ENCODE peak calls at places on chromosomes 16 and 17, in four cellular contexts. One of them, this sample, is unnamed.

GRCh38 chr17:45873728-45874127 is 20.6 kb upstream of the MAPT start:
- DNase-seq in central memory CD8-positive, alpha-beta T cell: no peak
- DNase-seq in activated CD4-positive, alpha-beta T cell treated with anti-CD3 and anti-CD28 coated beads, Interleukin-2, amount 50 U/mL, for 48 hours: peak; percentile 26
- DNase-seq in stimulated activated CD4-positive, alpha-beta T cell treated with anti-CD3 and anti-CD28 coated beads, Interleukin-2, amount 100 ng/mL, for 48 hours: no peak
- DNase-seq in this sample: no peak

GRCh38 chr17:980406-981291 is 1.1 kb upstream of the NXN start:
- DNase-seq in central memory CD8-positive, alpha-beta T cell: peak; percentile 55
- DNase-seq in activated CD4-positive, alpha-beta T cell treated with anti-CD3 and anti-CD28 coated beads, Interleukin-2, amount 50 U/mL, for 48 hours: peak; percentile 71
- DNase-seq in stimulated activated CD4-positive, alpha-beta T cell treated with anti-CD3 and anti-CD28 coated beads, Interleukin-2, amount 100 ng/mL, for 48 hours: peak; percentile 57
- DNase-seq in this sample: peak; percentile 58

GRCh38 chr16:15765880-15766279 is 90.9 kb downstream of the MYH11 start:
- DNase-seq in activated CD4-positive, alpha-beta T cell treated with anti-CD3 and anti-CD28 coated beads, Interleukin-2, amount 50 U/mL, for 48 hours: peak; percentile 23
- DNase-seq in stimulated activated CD4-positive, alpha-beta T cell treated with anti-CD3 and anti-CD28 coated beads, Interleukin-2, amount 100 ng/mL, for 48 hours: peak; percentile 8
- DNase-seq in central memory CD8-positive, alpha-beta T cell: peak; percentile 14
- DNase-seq in this sample: no peak

GRCh38 chr16:19521471-19522368 is at the start of gene GDE1:
- DNase-seq in central memory CD8-positive, alpha-beta T cell: peak; percentile 79
- DNase-seq in activated CD4-positive, alpha-beta T cell treated with anti-CD3 and anti-CD28 coated beads, Interleukin-2, amount 50 U/mL, for 48 hours: peak; percentile 95
- DNase-seq in stimulated activated CD4-positive, alpha-beta T cell treated with anti-CD3 and anti-CD28 coated beads, Interleukin-2, amount 100 ng/mL, for 48 hours: peak; percentile 90
- DNase-seq in this sample: peak; percentile 64

GRCh38 chr16:80973991-80974390 is 32.7 kb downstream of the CMC2 start:
- DNase-seq in stimulated activated CD4-positive, alpha-beta T cell treated with anti-CD3 and anti-CD28 coated beads, Interleukin-2, amount 100 ng/mL, for 48 hours: no peak
- DNase-seq in activated CD4-positive, alpha-beta T cell treated with anti-CD3 and anti-CD28 coated beads, Interleukin-2, amount 50 U/mL, for 48 hours: no peak
- DNase-seq in central memory CD8-positive, alpha-beta T cell: no peak
- DNase-seq in this sample: no peak

GRCh38 chr17:60535382-60536279 is 9.6 kb upstream of the APPBP2 start:
- DNase-seq in activated CD4-positive, alpha-beta T cell treated with anti-CD3 and anti-CD28 coated beads, Interleukin-2, amount 50 U/mL, for 48 hours: no peak
- DNase-seq in stimulated activated CD4-positive, alpha-beta T cell treated with anti-CD3 and anti-CD28 coated beads, Interleukin-2, amount 100 ng/mL, for 48 hours: no peak
- DNase-seq in central memory CD8-positive, alpha-beta T cell: no peak
- DNase-seq in this sample: no peak

GRCh38 chr16:52709286-52709685 is 162.3 kb upstream of the TOX3 start:
- DNase-seq in central memory CD8-positive, alpha-beta T cell: no peak
- DNase-seq in activated CD4-positive, alpha-beta T cell treated with anti-CD3 and anti-CD28 coated beads, Interleukin-2, amount 50 U/mL, for 48 hours: no peak
- DNase-seq in stimulated activated CD4-positive, alpha-beta T cell treated with anti-CD3 and anti-CD28 coated beads, Interleukin-2, amount 100 ng/mL, for 48 hours: no peak
- DNase-seq in this sample: no peak

GRCh38 chr17:19317359-19318095 is 45.0 kb downstream of the B9D1 start:
- DNase-seq in stimulated activated CD4-positive, alpha-beta T cell treated with anti-CD3 and anti-CD28 coated beads, Interleukin-2, amount 100 ng/mL, for 48 hours: no peak
- DNase-seq in activated CD4-positive, alpha-beta T cell treated with anti-CD3 and anti-CD28 coated beads, Interleukin-2, amount 50 U/mL, for 48 hours: no peak
- DNase-seq in central memory CD8-positive, alpha-beta T cell: no peak
- DNase-seq in this sample: no peak

GRCh38 chr17:14622622-14623101 is 321.8 kb downstream of the HS3ST3B1 start:
- DNase-seq in stimulated activated CD4-positive, alpha-beta T cell treated with anti-CD3 and anti-CD28 coated beads, Interleukin-2, amount 100 ng/mL, for 48 hours: no peak
- DNase-seq in activated CD4-positive, alpha-beta T cell treated with anti-CD3 and anti-CD28 coated beads, Interleukin-2, amount 50 U/mL, for 48 hours: no peak
- DNase-seq in central memory CD8-positive, alpha-beta T cell: no peak
- DNase-seq in this sample: no peak

GRCh38 chr17:32943206-32943605 is 15.3 kb downstream of the TMEM98 start:
- DNase-seq in stimulated activated CD4-positive, alpha-beta T cell treated with anti-CD3 and anti-CD28 coated beads, Interleukin-2, amount 100 ng/mL, for 48 hours: no peak
- DNase-seq in activated CD4-positive, alpha-beta T cell treated with anti-CD3 and anti-CD28 coated beads, Interleukin-2, amount 50 U/mL, for 48 hours: no peak
- DNase-seq in central memory CD8-positive, alpha-beta T cell: no peak
- DNase-seq in this sample: peak; percentile 15

GRCh38 chr17:65074778-65075250 is 18.3 kb upstream of the GNA13 start:
- DNase-seq in central memory CD8-positive, alpha-beta T cell: no peak
- DNase-seq in activated CD4-positive, alpha-beta T cell treated with anti-CD3 and anti-CD28 coated beads, Interleukin-2, amount 50 U/mL, for 48 hours: no peak
- DNase-seq in stimulated activated CD4-positive, alpha-beta T cell treated with anti-CD3 and anti-CD28 coated beads, Interleukin-2, amount 100 ng/mL, for 48 hours: no peak
- DNase-seq in this sample: no peak

GRCh38 chr17:81292450-81292849 is 2.7 kb downstream of the SLC38A10 start:
- DNase-seq in stimulated activated CD4-positive, alpha-beta T cell treated with anti-CD3 and anti-CD28 coated beads, Interleukin-2, amount 100 ng/mL, for 48 hours: no peak
- DNase-seq in activated CD4-positive, alpha-beta T cell treated with anti-CD3 and anti-CD28 coated beads, Interleukin-2, amount 50 U/mL, for 48 hours: no peak
- DNase-seq in central memory CD8-positive, alpha-beta T cell: no peak
- DNase-seq in this sample: no peak

GRCh38 chr16:85369741-85370528 is 243.2 kb upstream of the GSE1 start:
- DNase-seq in central memory CD8-positive, alpha-beta T cell: peak; percentile 31
- DNase-seq in activated CD4-positive, alpha-beta T cell treated with anti-CD3 and anti-CD28 coated beads, Interleukin-2, amount 50 U/mL, for 48 hours: peak; percentile 66
- DNase-seq in stimulated activated CD4-positive, alpha-beta T cell treated with anti-CD3 and anti-CD28 coated beads, Interleukin-2, amount 100 ng/mL, for 48 hours: peak; percentile 60
- DNase-seq in this sample: no peak

GRCh38 chr16:11669380-11670146 is 1.3 kb downstream of the SNN start:
- DNase-seq in stimulated activated CD4-positive, alpha-beta T cell treated with anti-CD3 and anti-CD28 coated beads, Interleukin-2, amount 100 ng/mL, for 48 hours: no peak
- DNase-seq in central memory CD8-positive, alpha-beta T cell: no peak
- DNase-seq in activated CD4-positive, alpha-beta T cell treated with anti-CD3 and anti-CD28 coated beads, Interleukin-2, amount 50 U/mL, for 48 hours: no peak
- DNase-seq in this sample: no peak

GRCh38 chr16:86392751-86393150 is 117.6 kb upstream of the FOXF1 start:
- DNase-seq in central memory CD8-positive, alpha-beta T cell: no peak
- DNase-seq in activated CD4-positive, alpha-beta T cell treated with anti-CD3 and anti-CD28 coated beads, Interleukin-2, amount 50 U/mL, for 48 hours: no peak
- DNase-seq in stimulated activated CD4-positive, alpha-beta T cell treated with anti-CD3 and anti-CD28 coated beads, Interleukin-2, amount 100 ng/mL, for 48 hours: no peak
- DNase-seq in this sample: no peak

GRCh38 chr17:57576744-57577143 is 168.4 kb downstream of the CCDC182 start:
- DNase-seq in central memory CD8-positive, alpha-beta T cell: no peak
- DNase-seq in stimulated activated CD4-positive, alpha-beta T cell treated with anti-CD3 and anti-CD28 coated beads, Interleukin-2, amount 100 ng/mL, for 48 hours: no peak
- DNase-seq in activated CD4-positive, alpha-beta T cell treated with anti-CD3 and anti-CD28 coated beads, Interleukin-2, amount 50 U/mL, for 48 hours: no peak
- DNase-seq in this sample: no peak

GRCh38 chr17:57982452-57983170 is 5.4 kb downstream of the VEZF1 start:
- DNase-seq in stimulated activated CD4-positive, alpha-beta T cell treated with anti-CD3 and anti-CD28 coated beads, Interleukin-2, amount 100 ng/mL, for 48 hours: no peak
- DNase-seq in activated CD4-positive, alpha-beta T cell treated with anti-CD3 and anti-CD28 coated beads, Interleukin-2, amount 50 U/mL, for 48 hours: no peak
- DNase-seq in central memory CD8-positive, alpha-beta T cell: no peak
- DNase-seq in this sample: no peak

GRCh38 chr16:46972971-46973456 is 460 bp downstream of the DNAJA2 start:
- DNase-seq in stimulated activated CD4-positive, alpha-beta T cell treated with anti-CD3 and anti-CD28 coated beads, Interleukin-2, amount 100 ng/mL, for 48 hours: peak; percentile 17
- DNase-seq in activated CD4-positive, alpha-beta T cell treated with anti-CD3 and anti-CD28 coated beads, Interleukin-2, amount 50 U/mL, for 48 hours: peak; percentile 47
- DNase-seq in central memory CD8-positive, alpha-beta T cell: peak; percentile 32
- DNase-seq in this sample: no peak

GRCh38 chr16:89443727-89444084 is 46.7 kb downstream of the ANKRD11 start:
- DNase-seq in activated CD4-positive, alpha-beta T cell treated with anti-CD3 and anti-CD28 coated beads, Interleukin-2, amount 50 U/mL, for 48 hours: no peak
- DNase-seq in stimulated activated CD4-positive, alpha-beta T cell treated with anti-CD3 and anti-CD28 coated beads, Interleukin-2, amount 100 ng/mL, for 48 hours: no peak
- DNase-seq in central memory CD8-positive, alpha-beta T cell: no peak
- DNase-seq in this sample: no peak

GRCh38 chr16:27745348-27745747 is 195.4 kb downstream of the KATNIP start:
- DNase-seq in stimulated activated CD4-positive, alpha-beta T cell treated with anti-CD3 and anti-CD28 coated beads, Interleukin-2, amount 100 ng/mL, for 48 hours: no peak
- DNase-seq in activated CD4-positive, alpha-beta T cell treated with anti-CD3 and anti-CD28 coated beads, Interleukin-2, amount 50 U/mL, for 48 hours: no peak
- DNase-seq in central memory CD8-positive, alpha-beta T cell: no peak
- DNase-seq in this sample: no peak

GRCh38 chr16:23121024-23121423 is 28.2 kb downstream of the USP31 start:
- DNase-seq in activated CD4-positive, alpha-beta T cell treated with anti-CD3 and anti-CD28 coated beads, Interleukin-2, amount 50 U/mL, for 48 hours: no peak
- DNase-seq in stimulated activated CD4-positive, alpha-beta T cell treated with anti-CD3 and anti-CD28 coated beads, Interleukin-2, amount 100 ng/mL, for 48 hours: no peak
- DNase-seq in central memory CD8-positive, alpha-beta T cell: no peak
- DNase-seq in this sample: no peak

GRCh38 chr16:83705856-83706255 is 101.9 kb upstream of the HSBP1 start:
- DNase-seq in central memory CD8-positive, alpha-beta T cell: no peak
- DNase-seq in activated CD4-positive, alpha-beta T cell treated with anti-CD3 and anti-CD28 coated beads, Interleukin-2, amount 50 U/mL, for 48 hours: no peak
- DNase-seq in stimulated activated CD4-positive, alpha-beta T cell treated with anti-CD3 and anti-CD28 coated beads, Interleukin-2, amount 100 ng/mL, for 48 hours: no peak
- DNase-seq in this sample: no peak

GRCh38 chr17:20010099-20010863 is 1.1 kb downstream of the SPECC1 start:
- DNase-seq in stimulated activated CD4-positive, alpha-beta T cell treated with anti-CD3 and anti-CD28 coated beads, Interleukin-2, amount 100 ng/mL, for 48 hours: no peak
- DNase-seq in activated CD4-positive, alpha-beta T cell treated with anti-CD3 and anti-CD28 coated beads, Interleukin-2, amount 50 U/mL, for 48 hours: no peak
- DNase-seq in central memory CD8-positive, alpha-beta T cell: no peak
- DNase-seq in this sample: peak; percentile 23

GRCh38 chr17:20171741-20172377 is 162.7 kb downstream of the SPECC1 start:
- DNase-seq in central memory CD8-positive, alpha-beta T cell: no peak
- DNase-seq in stimulated activated CD4-positive, alpha-beta T cell treated with anti-CD3 and anti-CD28 coated beads, Interleukin-2, amount 100 ng/mL, for 48 hours: no peak
- DNase-seq in activated CD4-positive, alpha-beta T cell treated with anti-CD3 and anti-CD28 coated beads, Interleukin-2, amount 50 U/mL, for 48 hours: no peak
- DNase-seq in this sample: no peak

GRCh38 chr17:74239169-74239568 is 25.8 kb downstream of the TTYH2 start:
- DNase-seq in central memory CD8-positive, alpha-beta T cell: no peak
- DNase-seq in activated CD4-positive, alpha-beta T cell treated with anti-CD3 and anti-CD28 coated beads, Interleukin-2, amount 50 U/mL, for 48 hours: no peak
- DNase-seq in stimulated activated CD4-positive, alpha-beta T cell treated with anti-CD3 and anti-CD28 coated beads, Interleukin-2, amount 100 ng/mL, for 48 hours: no peak
- DNase-seq in this sample: no peak